ENCODE peak calls at places on chromosomes 16 and 17, in seven cellular contexts. One of them, this sample, is unnamed.

GRCh38 chr16:47316686-47317085 is 144.2 kb downstream of the ITFG1 start:
- DNase-seq in right lobe of liver: no peak
- DNase-seq in body of pancreas: no peak
- DNase-seq in CD4-positive, alpha-beta T cell: no peak
- DNase-seq in kidney: no peak
- DNase-seq in GM23338: no peak
- DNase-seq in ascending aorta: no peak
- DNase-seq in this sample: no peak

GRCh38 chr17:19445105-19445504 is 34.1 kb downstream of the RNF112 start:
- DNase-seq in right lobe of liver: no peak
- DNase-seq in CD4-positive, alpha-beta T cell: no peak
- DNase-seq in GM23338: no peak
- DNase-seq in body of pancreas: no peak
- DNase-seq in ascending aorta: no peak
- DNase-seq in kidney: no peak
- DNase-seq in this sample: no peak

GRCh38 chr16:83727751-83728352 is 79.9 kb upstream of the HSBP1 start:
- DNase-seq in GM23338: peak
- DNase-seq in kidney: peak
- DNase-seq in CD4-positive, alpha-beta T cell: no peak
- DNase-seq in right lobe of liver: no peak
- DNase-seq in body of pancreas: no peak
- DNase-seq in ascending aorta: no peak
- DNase-seq in this sample: no peak

GRCh38 chr16:88069397-88070168 is 118.3 kb downstream of the BANP start:
- DNase-seq in GM23338: no peak
- DNase-seq in ascending aorta: no peak
- DNase-seq in kidney: peak
- DNase-seq in right lobe of liver: peak
- DNase-seq in body of pancreas: no peak
- DNase-seq in CD4-positive, alpha-beta T cell: no peak
- DNase-seq in this sample: no peak

GRCh38 chr17:2067559-2067958 is 12.7 kb downstream of the HIC1 start:
- DNase-seq in body of pancreas: no peak
- DNase-seq in ascending aorta: no peak
- DNase-seq in right lobe of liver: no peak
- DNase-seq in kidney: no peak
- DNase-seq in CD4-positive, alpha-beta T cell: no peak
- DNase-seq in GM23338: no peak
- DNase-seq in this sample: no peak

GRCh38 chr16:70523621-70524405 is at the start of gene SF3B3:
- DNase-seq in CD4-positive, alpha-beta T cell: no peak
- DNase-seq in kidney: peak
- DNase-seq in right lobe of liver: peak
- DNase-seq in ascending aorta: peak
- DNase-seq in body of pancreas: peak
- DNase-seq in GM23338: peak
- DNase-seq in this sample: peak

GRCh38 chr17:20159406-20160075 is 150.4 kb downstream of the SPECC1 start:
- DNase-seq in kidney: no peak
- DNase-seq in right lobe of liver: no peak
- DNase-seq in ascending aorta: no peak
- DNase-seq in CD4-positive, alpha-beta T cell: no peak
- DNase-seq in GM23338: no peak
- DNase-seq in body of pancreas: no peak
- DNase-seq in this sample: no peak

GRCh38 chr16:70418274-70418992 is 20.5 kb downstream of the ST3GAL2 start:
- DNase-seq in body of pancreas: no peak
- DNase-seq in ascending aorta: no peak
- DNase-seq in GM23338: no peak
- DNase-seq in CD4-positive, alpha-beta T cell: no peak
- DNase-seq in kidney: no peak
- DNase-seq in right lobe of liver: no peak
- DNase-seq in this sample: no peak

GRCh38 chr17:80191192-80191591 is 21.4 kb downstream of the CARD14 start:
- DNase-seq in kidney: no peak
- DNase-seq in CD4-positive, alpha-beta T cell: no peak
- DNase-seq in right lobe of liver: no peak
- DNase-seq in GM23338: peak
- DNase-seq in ascending aorta: no peak
- DNase-seq in body of pancreas: no peak
- DNase-seq in this sample: no peak

GRCh38 chr17:82329683-82330321 is 3.8 kb downstream of the SECTM1 start:
- DNase-seq in ascending aorta: no peak
- DNase-seq in kidney: no peak
- DNase-seq in right lobe of liver: no peak
- DNase-seq in CD4-positive, alpha-beta T cell: no peak
- DNase-seq in GM23338: no peak
- DNase-seq in body of pancreas: no peak
- DNase-seq in this sample: no peak

GRCh38 chr17:31834448-31834847 is 24.6 kb downstream of the COPRS start:
- DNase-seq in right lobe of liver: peak
- DNase-seq in body of pancreas: no peak
- DNase-seq in CD4-positive, alpha-beta T cell: no peak
- DNase-seq in kidney: no peak
- DNase-seq in ascending aorta: no peak
- DNase-seq in GM23338: no peak
- DNase-seq in this sample: no peak

GRCh38 chr17:1272701-1273100 is 2.5 kb downstream of the BHLHA9 start:
- DNase-seq in CD4-positive, alpha-beta T cell: no peak
- DNase-seq in kidney: no peak
- DNase-seq in right lobe of liver: no peak
- DNase-seq in body of pancreas: no peak
- DNase-seq in ascending aorta: no peak
- DNase-seq in GM23338: no peak
- DNase-seq in this sample: no peak

GRCh38 chr16:31088459-31089183 is at the start of gene PRSS53:
- DNase-seq in GM23338: no peak
- DNase-seq in kidney: no peak
- DNase-seq in ascending aorta: no peak
- DNase-seq in body of pancreas: no peak
- DNase-seq in right lobe of liver: no peak
- DNase-seq in CD4-positive, alpha-beta T cell: no peak
- DNase-seq in this sample: peak

GRCh38 chr17:55086635-55087058 is 118.1 kb downstream of the STXBP4 start:
- DNase-seq in body of pancreas: no peak
- DNase-seq in right lobe of liver: no peak
- DNase-seq in CD4-positive, alpha-beta T cell: no peak
- DNase-seq in GM23338: no peak
- DNase-seq in kidney: no peak
- DNase-seq in ascending aorta: no peak
- DNase-seq in this sample: peak

GRCh38 chr17:15194859-15195277 is 70.3 kb downstream of the PMP22 start:
- DNase-seq in body of pancreas: no peak
- DNase-seq in GM23338: no peak
- DNase-seq in kidney: no peak
- DNase-seq in ascending aorta: no peak
- DNase-seq in right lobe of liver: no peak
- DNase-seq in CD4-positive, alpha-beta T cell: no peak
- DNase-seq in this sample: no peak

GRCh38 chr16:15518412-15519351 is 84.3 kb downstream of the BMERB1 start:
- DNase-seq in CD4-positive, alpha-beta T cell: no peak
- DNase-seq in GM23338: no peak
- DNase-seq in body of pancreas: peak
- DNase-seq in right lobe of liver: no peak
- DNase-seq in ascending aorta: peak
- DNase-seq in kidney: peak
- DNase-seq in this sample: no peak

GRCh38 chr16:85055503-85056210 is 28.1 kb downstream of the KIAA0513 start:
- DNase-seq in right lobe of liver: no peak
- DNase-seq in CD4-positive, alpha-beta T cell: peak
- DNase-seq in body of pancreas: no peak
- DNase-seq in kidney: no peak
- DNase-seq in GM23338: no peak
- DNase-seq in ascending aorta: peak
- DNase-seq in this sample: no peak

GRCh38 chr16:69108069-69108904 is 2.8 kb downstream of the HAS3 start:
- DNase-seq in kidney: no peak
- DNase-seq in ascending aorta: no peak
- DNase-seq in GM23338: peak
- DNase-seq in body of pancreas: no peak
- DNase-seq in right lobe of liver: no peak
- DNase-seq in CD4-positive, alpha-beta T cell: no peak
- DNase-seq in this sample: no peak

GRCh38 chr17:17495448-17496188 is 577 bp downstream of the RASD1 start:
- DNase-seq in ascending aorta: no peak
- DNase-seq in body of pancreas: no peak
- DNase-seq in right lobe of liver: no peak
- DNase-seq in GM23338: peak
- DNase-seq in CD4-positive, alpha-beta T cell: peak
- DNase-seq in kidney: peak
- DNase-seq in this sample: no peak

GRCh38 chr17:37792787-37793186 is 47.9 kb upstream of the HNF1B start:
- DNase-seq in CD4-positive, alpha-beta T cell: no peak
- DNase-seq in GM23338: peak
- DNase-seq in right lobe of liver: no peak
- DNase-seq in ascending aorta: no peak
- DNase-seq in body of pancreas: no peak
- DNase-seq in kidney: no peak
- DNase-seq in this sample: no peak

GRCh38 chr16:58863761-58864160 is 129.6 kb upstream of the GOT2 start:
- DNase-seq in ascending aorta: no peak
- DNase-seq in kidney: no peak
- DNase-seq in right lobe of liver: no peak
- DNase-seq in GM23338: no peak
- DNase-seq in CD4-positive, alpha-beta T cell: no peak
- DNase-seq in body of pancreas: no peak
- DNase-seq in this sample: no peak

GRCh38 chr16:64910351-64910750 is 211.5 kb downstream of the CDH11 start:
- DNase-seq in CD4-positive, alpha-beta T cell: no peak
- DNase-seq in right lobe of liver: no peak
- DNase-seq in ascending aorta: peak
- DNase-seq in kidney: peak
- DNase-seq in GM23338: peak
- DNase-seq in body of pancreas: peak
- DNase-seq in this sample: peak

GRCh38 chr16:85258616-85259015 is 146.3 kb upstream of the CIBAR2 start:
- DNase-seq in body of pancreas: no peak
- DNase-seq in right lobe of liver: no peak
- DNase-seq in ascending aorta: no peak
- DNase-seq in GM23338: no peak
- DNase-seq in CD4-positive, alpha-beta T cell: no peak
- DNase-seq in kidney: no peak
- DNase-seq in this sample: no peak

GRCh38 chr16:71421911-71422310 is 19.9 kb downstream of the TLE7 start:
- DNase-seq in right lobe of liver: no peak
- DNase-seq in CD4-positive, alpha-beta T cell: peak
- DNase-seq in GM23338: peak
- DNase-seq in body of pancreas: peak
- DNase-seq in ascending aorta: no peak
- DNase-seq in kidney: no peak
- DNase-seq in this sample: no peak

GRCh38 chr16:18842565-18842964 is 41.2 kb upstream of the ARL6IP1 start:
- DNase-seq in kidney: no peak
- DNase-seq in GM23338: no peak
- DNase-seq in right lobe of liver: peak
- DNase-seq in CD4-positive, alpha-beta T cell: no peak
- DNase-seq in body of pancreas: no peak
- DNase-seq in ascending aorta: no peak
- DNase-seq in this sample: no peak

DNA sequence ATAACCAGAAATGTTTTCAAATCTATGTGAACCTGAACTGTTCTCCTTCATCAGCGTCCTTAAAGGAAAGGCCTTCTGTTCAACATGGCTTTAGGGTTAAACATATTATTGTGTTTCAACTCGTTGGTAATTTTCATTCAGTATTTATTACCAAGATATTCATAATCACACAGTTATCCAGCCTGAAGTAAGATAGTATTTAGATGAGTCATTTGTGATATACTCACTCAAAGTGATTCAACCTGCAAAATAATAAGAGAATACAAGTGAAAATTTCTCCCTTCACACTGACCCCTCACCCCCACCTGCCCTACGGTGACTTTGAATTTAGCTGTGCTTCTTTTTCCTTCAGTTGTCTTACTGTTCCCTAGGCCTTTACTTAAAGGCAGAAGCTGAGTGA is 3.0 kb downstream of the CYLD start:
- DNase-seq in kidney: no peak
- DNase-seq in GM23338: no peak
- DNase-seq in ascending aorta: no peak
- DNase-seq in right lobe of liver: no peak
- DNase-seq in CD4-positive, alpha-beta T cell: no peak
- DNase-seq in body of pancreas: no peak
- DNase-seq in this sample: no peak
- H3K27ac ChIP-seq in kidney: no peak
- H3K27ac ChIP-seq in GM23338: peak
- H3K27ac ChIP-seq in ascending aorta: no peak
- H3K27ac ChIP-seq in right lobe of liver: no peak
- H3K27ac ChIP-seq in CD4-positive, alpha-beta T cell: peak
- H3K27ac ChIP-seq in body of pancreas: no peak
- H3K27ac ChIP-seq in this sample: no peak

GRCh38 chr17:9941305-9941704 is 36.2 kb upstream of the RCVRN start:
- DNase-seq in GM23338: no peak
- DNase-seq in body of pancreas: no peak
- DNase-seq in CD4-positive, alpha-beta T cell: no peak
- DNase-seq in right lobe of liver: peak
- DNase-seq in kidney: no peak
- DNase-seq in ascending aorta: no peak
- DNase-seq in this sample: no peak
- H3K27ac ChIP-seq in GM23338: no peak
- H3K27ac ChIP-seq in body of pancreas: no peak
- H3K27ac ChIP-seq in CD4-positive, alpha-beta T cell: no peak
- H3K27ac ChIP-seq in right lobe of liver: no peak
- H3K27ac ChIP-seq in kidney: no peak
- H3K27ac ChIP-seq in ascending aorta: no peak
- H3K27ac ChIP-seq in this sample: no peak

GRCh38 chr16:14510581-14510938 is 119.5 kb downstream of the PARN start:
- DNase-seq in GM23338: no peak
- DNase-seq in ascending aorta: no peak
- DNase-seq in kidney: no peak
- DNase-seq in CD4-positive, alpha-beta T cell: no peak
- DNase-seq in right lobe of liver: peak
- DNase-seq in body of pancreas: no peak
- DNase-seq in this sample: no peak

GRCh38 chr16:14510939-14511797 is 118.9 kb downstream of the PARN start:
- DNase-seq in right lobe of liver: no peak
- DNase-seq in ascending aorta: no peak
- DNase-seq in GM23338: no peak
- DNase-seq in CD4-positive, alpha-beta T cell: no peak
- DNase-seq in body of pancreas: no peak
- DNase-seq in kidney: no peak
- DNase-seq in this sample: peak

GRCh38 chr16:14513389-14514107 is 116.5 kb downstream of the PARN start:
- DNase-seq in body of pancreas: no peak
- DNase-seq in GM23338: no peak
- DNase-seq in kidney: no peak
- DNase-seq in right lobe of liver: no peak
- DNase-seq in ascending aorta: no peak
- DNase-seq in CD4-positive, alpha-beta T cell: no peak
- DNase-seq in this sample: no peak

GRCh38 chr16:14509675-14510132 is 120.4 kb downstream of the PARN start:
- DNase-seq in ascending aorta: no peak
- DNase-seq in right lobe of liver: no peak
- DNase-seq in GM23338: peak
- DNase-seq in CD4-positive, alpha-beta T cell: no peak
- DNase-seq in body of pancreas: no peak
- DNase-seq in kidney: no peak
- DNase-seq in this sample: no peak

GRCh38 chr16:14511798-14512131 is 118.3 kb downstream of the PARN start:
- DNase-seq in body of pancreas: no peak
- DNase-seq in ascending aorta: no peak
- DNase-seq in CD4-positive, alpha-beta T cell: no peak
- DNase-seq in right lobe of liver: no peak
- DNase-seq in kidney: no peak
- DNase-seq in GM23338: no peak
- DNase-seq in this sample: no peak
- H3K27ac ChIP-seq in body of pancreas: no peak
- H3K27ac ChIP-seq in ascending aorta: no peak
- H3K27ac ChIP-seq in CD4-positive, alpha-beta T cell: no peak
- H3K27ac ChIP-seq in right lobe of liver: peak
- H3K27ac ChIP-seq in kidney: no peak
- H3K27ac ChIP-seq in GM23338: no peak
- H3K27ac ChIP-seq in this sample: no peak

GRCh38 chr17:29177871-29178749 is 2.1 kb downstream of the MYO18A start:
- DNase-seq in right lobe of liver: peak
- DNase-seq in body of pancreas: no peak
- DNase-seq in kidney: peak
- DNase-seq in ascending aorta: peak
- DNase-seq in GM23338: peak
- DNase-seq in CD4-positive, alpha-beta T cell: no peak
- DNase-seq in this sample: no peak
- H3K27ac ChIP-seq in right lobe of liver: peak
- H3K27ac ChIP-seq in body of pancreas: peak
- H3K27ac ChIP-seq in kidney: peak
- H3K27ac ChIP-seq in ascending aorta: peak
- H3K27ac ChIP-seq in GM23338: peak
- H3K27ac ChIP-seq in CD4-positive, alpha-beta T cell: no peak
- H3K27ac ChIP-seq in this sample: no peak

This sample was measured in SJSA1.